ENCODE peak calls at places on chromosomes 5 and 9, in eight cellular contexts. C, X, F, U, T, S, Q and Z are unnamed samples.

GRCh38 chr9:133677126-133678010 is 41.2 kb downstream of the DBH start:
- DNase-seq in C (peak; percentile 36), X (no peak), F (no peak), U (no peak), T (no peak), S (no peak), Q (no peak), Z (no peak)

GRCh38 chr5:29853711-29854110 is 1339.8 kb upstream of the CDH6 start:
- DNase-seq in C (no peak), X (no peak), F (no peak), U (no peak), T (no peak), S (no peak), Q (no peak), Z (no peak)

GRCh38 chr5:168365581-168366081 is 74.2 kb downstream of the WWC1 start:
- DNase-seq in C (no peak), X (no peak), F (no peak), U (no peak), T (no peak), S (no peak), Q (no peak), Z (no peak)

GRCh38 chr9:96256800-96257199 is 45.2 kb downstream of the HSD17B3 start:
- DNase-seq in C (no peak), X (no peak), F (no peak), U (no peak), T (no peak), S (peak; percentile 91), Q (no peak), Z (no peak)

GRCh38 chr5:132673939-132674630 is at the start of gene IL4:
- DNase-seq in C (no peak), X (peak; percentile 35), F (no peak), U (no peak), T (no peak), S (no peak), Q (no peak), Z (no peak)

GRCh38 chr9:133428579-133429215 is 6.5 kb downstream of the ADAMTS13 start:
- DNase-seq in C (no peak), X (no peak), F (peak; percentile 89), U (no peak), T (no peak), S (no peak), Q (no peak), Z (no peak)

GRCh38 chr9:88197781-88198345 is 59.6 kb upstream of the SPATA31C2 start:
- DNase-seq in C (no peak), X (peak; percentile 75), F (no peak), U (no peak), T (no peak), S (peak; percentile 40), Q (no peak), Z (no peak)

GRCh38 chr5:13956441-13956840 is 12.0 kb upstream of the DNAH5 start:
- DNase-seq in C (no peak), X (no peak), F (no peak), U (no peak), T (no peak), S (no peak), Q (no peak), Z (no peak)

GRCh38 chr5:1878050-1878849 is 4.5 kb downstream of the IRX4 start:
- DNase-seq in C (no peak), X (no peak), F (no peak), U (no peak), T (no peak), S (no peak), Q (no peak), Z (no peak)

GRCh38 chr5:75567710-75568109 is 43.5 kb upstream of the ANKDD1B start:
- DNase-seq in C (no peak), X (no peak), F (no peak), U (no peak), T (no peak), S (peak; percentile 64), Q (no peak), Z (no peak)

GRCh38 chr5:95730011-95730700 is 980 bp upstream of the RHOBTB3 start:
- DNase-seq in C (no peak), X (no peak), F (no peak), U (no peak), T (no peak), S (no peak), Q (no peak), Z (no peak)

GRCh38 chr9:121861501-121862180 is 210.2 kb downstream of the DAB2IP start:
- DNase-seq in C (no peak), X (peak; percentile 39), F (peak; percentile 62), U (no peak), T (no peak), S (peak; percentile 15), Q (no peak), Z (no peak)

GRCh38 chr5:108148715-108149139 is 233.2 kb downstream of the FBXL17 start:
- DNase-seq in C (no peak), X (no peak), F (no peak), U (no peak), T (no peak), S (peak; percentile 19), Q (no peak), Z (peak; percentile 2)

GRCh38 chr9:20512106-20512505 is 110.2 kb downstream of the MLLT3 start:
- DNase-seq in C (no peak), X (no peak), F (no peak), U (no peak), T (no peak), S (peak; percentile 7), Q (no peak), Z (no peak)

GRCh38 chr9:125785187-125785840 is 38.1 kb downstream of the PBX3 start:
- DNase-seq in C (peak; percentile 9), X (no peak), F (no peak), U (no peak), T (no peak), S (no peak), Q (no peak), Z (no peak)

GRCh38 chr5:95081500-95082355 is 203.2 kb downstream of the MCTP1 start:
- DNase-seq in C (no peak), X (peak; percentile 66), F (no peak), U (no peak), T (peak; percentile 37), S (peak; percentile 93), Q (peak; percentile 22), Z (no peak)

GRCh38 chr9:32550046-32550608 is 2.0 kb upstream of the SMIM27 start:
- DNase-seq in C (no peak), X (no peak), F (peak; percentile 19), U (no peak), T (no peak), S (peak; percentile 26), Q (no peak), Z (peak; percentile 23)

GRCh38 chr9:134778841-134779411 is 101.7 kb upstream of the FCN2 start:
- DNase-seq in C (no peak), X (peak; percentile 68), F (peak; percentile 79), U (no peak), T (no peak), S (peak; percentile 48), Q (no peak), Z (no peak)

GRCh38 chr9:98780059-98780749 is 16.2 kb downstream of the ANKS6 start:
- DNase-seq in C (no peak), X (no peak), F (no peak), U (no peak), T (no peak), S (no peak), Q (no peak), Z (no peak)

GRCh38 chr5:124889522-124889828 is 143.0 kb upstream of the ZNF608 start:
- DNase-seq in C (no peak), X (no peak), F (no peak), U (no peak), T (no peak), S (no peak), Q (no peak), Z (no peak)

GRCh38 chr9:88041447-88041846 is 67.1 kb upstream of the CDK20 start:
- DNase-seq in C (no peak), X (no peak), F (no peak), U (no peak), T (no peak), S (no peak), Q (no peak), Z (no peak)

GRCh38 chr9:129889936-129890717 is 54.9 kb downstream of the USP20 start:
- DNase-seq in C (peak; percentile 79), X (no peak), F (no peak), U (no peak), T (peak; percentile 49), S (no peak), Q (no peak), Z (no peak)

GRCh38 chr5:133421394-133421793 is 190.9 kb downstream of the FSTL4 start:
- DNase-seq in C (no peak), X (peak; percentile 55), F (peak; percentile 32), U (no peak), T (no peak), S (peak; percentile 35), Q (no peak), Z (no peak)

GRCh38 chr9:14258840-14259239 is 55.1 kb downstream of the NFIB start:
- DNase-seq in C (no peak), X (no peak), F (no peak), U (no peak), T (no peak), S (no peak), Q (no peak), Z (no peak)

GRCh38 chr9:112361602-112362001 is 18.3 kb upstream of the HSDL2 start:
- DNase-seq in C (no peak), X (no peak), F (no peak), U (no peak), T (no peak), S (peak; percentile 20), Q (no peak), Z (peak; percentile 64)

GRCh38 chr5:160539431-160539830 is 117.8 kb downstream of the PTTG1 start:
- DNase-seq in C (peak; percentile 69), X (no peak), F (no peak), U (no peak), T (no peak), S (peak; percentile 92), Q (no peak), Z (no peak)

GRCh38 chr5:132812949-132813598 is at the start of gene SOWAHA:
- DNase-seq in C (no peak), X (no peak), F (peak; percentile 76), U (no peak), T (no peak), S (no peak), Q (no peak), Z (no peak)

GRCh38 chr5:137218896-137219295 is 280.2 kb downstream of the SPOCK1 start:
- DNase-seq in C (no peak), X (no peak), F (no peak), U (no peak), T (no peak), S (peak; percentile 26), Q (no peak), Z (no peak)

GRCh38 chr9:133701321-133701980 is 36.7 kb downstream of the SARDH start:
- DNase-seq in C (no peak), X (no peak), F (no peak), U (peak; percentile 23), T (no peak), S (no peak), Q (no peak), Z (peak; percentile 65)

GRCh38 chr5:58294598-58295298 is 165.1 kb downstream of the PLK2 start:
- DNase-seq in C (no peak), X (no peak), F (no peak), U (no peak), T (no peak), S (peak; percentile 76), Q (no peak), Z (no peak)

GRCh38 chr5:56447232-56447631 is 214.1 kb upstream of the ANKRD55 start:
- DNase-seq in C (no peak), X (no peak), F (peak; percentile 12), U (no peak), T (no peak), S (no peak), Q (no peak), Z (no peak)

GRCh38 chr5:367358-368130 is 46.0 kb downstream of the AHRR start:
- DNase-seq in C (no peak), X (peak; percentile 48), F (no peak), U (no peak), T (no peak), S (no peak), Q (no peak), Z (no peak)

GRCh38 chr5:40437452-40437861 is 242.3 kb upstream of the PTGER4 start:
- DNase-seq in C (no peak), X (peak; percentile 59), F (peak; percentile 40), U (no peak), T (no peak), S (peak; percentile 91), Q (no peak), Z (no peak)

GRCh38 chr5:134584662-134585061 is 48.0 kb downstream of the SAR1B start:
- DNase-seq in C (no peak), X (no peak), F (no peak), U (no peak), T (no peak), S (no peak), Q (no peak), Z (no peak)